ENCODE peak calls at places on chromosomes 5 and 9, in eight cellular contexts. One of them, this sample, is unnamed.

GRCh38 chr5:16866220-16866619 is 69.9 kb downstream of the MYO10 start:
- DNase-seq in PC-3: no peak
- DNase-seq in AG04450: no peak
- DNase-seq in adrenal gland: no peak
- DNase-seq in GM12865: no peak
- DNase-seq in kidney: no peak
- DNase-seq in choroid plexus epithelial cell: no peak
- DNase-seq in GM06990: no peak
- DNase-seq in this sample: no peak

GRCh38 chr9:128600111-128600510 is 47.7 kb downstream of the SPTAN1 start:
- DNase-seq in AG04450: no peak
- DNase-seq in choroid plexus epithelial cell: no peak
- DNase-seq in PC-3: no peak
- DNase-seq in GM12865: peak
- DNase-seq in GM06990: no peak
- DNase-seq in kidney: no peak
- DNase-seq in adrenal gland: no peak
- DNase-seq in this sample: no peak

GRCh38 chr5:27124590-27124989 is 86.2 kb upstream of the CDH9 start:
- DNase-seq in adrenal gland: no peak
- DNase-seq in kidney: no peak
- DNase-seq in choroid plexus epithelial cell: peak
- DNase-seq in GM12865: no peak
- DNase-seq in PC-3: peak
- DNase-seq in GM06990: no peak
- DNase-seq in AG04450: no peak
- DNase-seq in this sample: peak

GRCh38 chr5:111584651-111585050 is 72.3 kb upstream of the STARD4 start:
- DNase-seq in GM12865: no peak
- DNase-seq in adrenal gland: peak
- DNase-seq in AG04450: no peak
- DNase-seq in PC-3: peak
- DNase-seq in GM06990: no peak
- DNase-seq in choroid plexus epithelial cell: peak
- DNase-seq in kidney: no peak
- DNase-seq in this sample: peak

GRCh38 chr5:163033656-163034055 is 403.7 kb upstream of the CCNG1 start:
- DNase-seq in AG04450: no peak
- DNase-seq in GM06990: no peak
- DNase-seq in kidney: no peak
- DNase-seq in GM12865: no peak
- DNase-seq in adrenal gland: no peak
- DNase-seq in PC-3: no peak
- DNase-seq in choroid plexus epithelial cell: no peak
- DNase-seq in this sample: no peak

GRCh38 chr5:103505581-103506305 is 56.8 kb downstream of the NUDT12 start:
- DNase-seq in GM06990: no peak
- DNase-seq in GM12865: no peak
- DNase-seq in AG04450: peak
- DNase-seq in choroid plexus epithelial cell: peak
- DNase-seq in kidney: no peak
- DNase-seq in PC-3: peak
- DNase-seq in adrenal gland: peak
- DNase-seq in this sample: peak

GRCh38 chr5:169101966-169102365 is 199.0 kb downstream of the SLIT3 start:
- DNase-seq in choroid plexus epithelial cell: no peak
- DNase-seq in PC-3: no peak
- DNase-seq in kidney: no peak
- DNase-seq in GM06990: no peak
- DNase-seq in GM12865: no peak
- DNase-seq in AG04450: no peak
- DNase-seq in adrenal gland: no peak
- DNase-seq in this sample: no peak

GRCh38 chr5:132027027-132027426 is 15.6 kb upstream of the ACSL6 start:
- DNase-seq in adrenal gland: no peak
- DNase-seq in kidney: no peak
- DNase-seq in GM06990: no peak
- DNase-seq in PC-3: no peak
- DNase-seq in choroid plexus epithelial cell: no peak
- DNase-seq in AG04450: no peak
- DNase-seq in GM12865: no peak
- DNase-seq in this sample: no peak

GRCh38 chr5:172052454-172053236 is 46.2 kb upstream of the FBXW11 start:
- DNase-seq in GM12865: no peak
- DNase-seq in choroid plexus epithelial cell: peak
- DNase-seq in AG04450: peak
- DNase-seq in kidney: peak
- DNase-seq in PC-3: no peak
- DNase-seq in adrenal gland: peak
- DNase-seq in GM06990: no peak
- DNase-seq in this sample: no peak

DNA sequence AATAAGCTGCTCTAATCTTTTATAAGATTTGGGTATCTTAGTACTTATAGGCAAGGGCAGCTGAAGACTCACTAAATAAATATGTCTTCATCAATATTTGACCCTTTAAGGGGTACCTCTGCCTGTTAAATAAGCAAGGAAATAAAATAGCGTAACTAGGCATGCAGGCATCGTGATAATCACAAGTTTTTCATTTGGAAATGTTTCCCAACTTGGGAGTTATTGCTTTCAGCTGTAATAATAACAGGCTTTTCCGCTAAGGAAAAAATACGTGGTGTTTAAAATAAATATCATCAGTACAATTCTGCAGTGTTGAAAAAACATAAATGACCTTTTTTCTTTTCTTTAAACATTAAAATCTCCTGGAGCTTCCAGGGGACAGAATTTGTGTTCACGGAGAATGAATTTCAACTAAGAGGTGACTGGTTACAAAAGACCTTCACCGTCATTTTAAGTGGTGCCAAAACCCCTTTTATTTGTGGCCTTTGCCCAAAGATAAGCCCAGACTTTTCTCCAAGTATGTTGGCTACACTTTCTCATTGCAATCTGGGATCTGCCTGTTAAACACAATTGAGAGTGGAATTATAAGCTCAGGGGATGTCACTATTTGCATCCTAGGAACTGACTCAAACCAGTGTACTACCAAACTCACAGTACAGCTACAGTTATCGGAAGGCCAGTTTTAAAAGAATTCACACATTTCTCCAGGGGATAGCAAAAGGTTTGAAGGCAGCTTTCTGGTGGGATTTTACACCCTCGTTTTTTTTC is 218.6 kb downstream of the FBXL7 start:
- DNase-seq in kidney: no peak
- DNase-seq in PC-3: no peak
- DNase-seq in choroid plexus epithelial cell: no peak
- DNase-seq in adrenal gland: no peak
- DNase-seq in GM12865: no peak
- DNase-seq in AG04450: no peak
- DNase-seq in GM06990: no peak
- DNase-seq in this sample: no peak
- TF ChIP-seq CTCF in kidney: no peak
- TF ChIP-seq CTCF in PC-3: no peak
- TF ChIP-seq CTCF in choroid plexus epithelial cell: no peak
- TF ChIP-seq CTCF in adrenal gland: no peak
- TF ChIP-seq CTCF in GM12865: no peak
- TF ChIP-seq CTCF in AG04450: no peak
- TF ChIP-seq CTCF in GM06990: no peak
- TF ChIP-seq CTCF in this sample: no peak

GRCh38 chr5:135934939-135935338 is 19.8 kb downstream of the LECT2 start:
- DNase-seq in kidney: no peak
- DNase-seq in adrenal gland: no peak
- DNase-seq in PC-3: no peak
- DNase-seq in AG04450: peak
- DNase-seq in GM12865: no peak
- DNase-seq in choroid plexus epithelial cell: peak
- DNase-seq in GM06990: no peak
- DNase-seq in this sample: no peak

GRCh38 chr5:135930949-135931295 is 23.9 kb downstream of the LECT2 start:
- DNase-seq in PC-3: no peak
- DNase-seq in AG04450: no peak
- DNase-seq in choroid plexus epithelial cell: no peak
- DNase-seq in GM12865: no peak
- DNase-seq in kidney: no peak
- DNase-seq in adrenal gland: no peak
- DNase-seq in GM06990: no peak
- DNase-seq in this sample: no peak

GRCh38 chr5:135930029-135930948 is 24.5 kb downstream of the LECT2 start:
- DNase-seq in adrenal gland: no peak
- DNase-seq in PC-3: no peak
- DNase-seq in GM12865: no peak
- DNase-seq in choroid plexus epithelial cell: no peak
- DNase-seq in kidney: peak
- DNase-seq in AG04450: no peak
- DNase-seq in GM06990: peak
- DNase-seq in this sample: no peak
- TF ChIP-seq CTCF in adrenal gland: no peak
- TF ChIP-seq CTCF in PC-3: no peak
- TF ChIP-seq CTCF in GM12865: no peak
- TF ChIP-seq CTCF in choroid plexus epithelial cell: no peak
- TF ChIP-seq CTCF in kidney: no peak
- TF ChIP-seq CTCF in AG04450: peak
- TF ChIP-seq CTCF in GM06990: no peak
- TF ChIP-seq CTCF in this sample: no peak

DNA sequence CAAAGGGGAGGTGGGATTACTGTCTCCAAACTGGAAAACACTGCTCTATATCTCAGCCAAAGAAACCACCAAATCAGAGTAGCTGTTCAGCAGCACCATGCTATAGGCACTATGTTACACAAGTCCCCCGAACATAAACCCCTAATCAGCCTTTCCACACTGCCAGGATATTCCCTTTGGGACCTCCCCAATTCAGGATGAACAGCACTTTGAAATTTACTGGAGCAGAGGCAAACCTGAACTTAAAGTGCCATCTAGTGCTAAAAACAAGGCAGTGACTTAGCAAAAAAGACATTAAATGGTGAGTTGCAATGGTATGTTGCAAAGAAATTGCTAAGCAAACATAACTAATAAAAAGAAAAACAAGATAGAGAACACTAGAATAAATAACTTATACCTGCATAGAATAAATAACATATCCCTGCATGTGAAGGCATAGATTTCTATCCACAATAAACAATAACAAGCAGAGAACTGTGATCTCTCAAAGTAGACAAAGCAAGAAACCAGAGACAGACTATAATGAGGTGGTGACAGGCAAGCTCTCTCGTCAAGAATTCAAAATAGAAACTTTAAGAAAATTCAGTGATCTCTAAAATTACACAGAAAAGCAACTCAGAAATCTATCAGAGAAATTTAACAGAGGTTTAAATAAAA is 584.4 kb upstream of the ACO1 start:
- DNase-seq in kidney: no peak
- DNase-seq in GM06990: no peak
- DNase-seq in choroid plexus epithelial cell: peak
- DNase-seq in adrenal gland: no peak
- DNase-seq in GM12865: peak
- DNase-seq in PC-3: peak
- DNase-seq in AG04450: no peak
- DNase-seq in this sample: peak
- TF ChIP-seq CTCF in kidney: peak
- TF ChIP-seq CTCF in GM06990: peak
- TF ChIP-seq CTCF in choroid plexus epithelial cell: peak
- TF ChIP-seq CTCF in adrenal gland: peak
- TF ChIP-seq CTCF in GM12865: peak
- TF ChIP-seq CTCF in PC-3: peak
- TF ChIP-seq CTCF in AG04450: peak
- TF ChIP-seq CTCF in this sample: peak

DNA sequence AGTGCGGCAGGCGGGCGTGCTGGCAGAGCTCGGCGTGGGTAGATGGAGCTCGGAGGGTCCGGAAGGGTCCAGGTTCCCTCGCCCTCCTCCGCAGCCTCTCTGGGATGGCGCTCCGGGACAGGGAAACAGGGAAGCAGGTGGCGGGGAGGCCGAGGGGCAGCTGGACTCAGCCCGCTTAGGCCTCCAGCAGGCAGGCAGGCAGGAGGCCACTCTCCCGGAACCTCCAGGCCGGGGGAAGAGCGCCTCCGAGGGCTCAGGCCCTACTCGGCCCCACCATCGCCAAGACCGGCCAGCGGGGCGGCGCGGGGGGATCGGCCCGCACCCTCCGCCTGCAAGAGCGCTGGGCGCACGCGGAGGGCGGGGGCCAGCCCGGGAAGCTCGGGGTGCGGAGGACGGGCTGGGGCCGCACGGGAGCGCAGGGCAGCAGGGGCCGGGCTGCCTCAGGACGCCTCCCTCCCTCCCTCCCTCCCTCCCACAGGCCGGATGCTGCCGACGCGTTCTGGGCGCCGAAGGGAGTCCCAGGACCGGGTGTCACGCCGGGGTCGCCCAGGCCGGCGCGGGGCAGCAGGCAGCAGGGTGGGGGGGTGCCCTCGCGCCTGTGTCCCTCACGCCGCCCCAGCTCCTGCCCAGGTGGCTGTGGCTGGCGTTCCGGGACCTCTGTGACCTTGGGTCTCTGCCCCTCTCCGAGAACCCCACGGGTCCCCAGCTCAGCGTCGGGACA is 977 bp downstream of the MGAT4B start:
- DNase-seq in kidney: peak
- DNase-seq in GM06990: peak
- DNase-seq in PC-3: no peak
- DNase-seq in AG04450: no peak
- DNase-seq in adrenal gland: peak
- DNase-seq in GM12865: peak
- DNase-seq in choroid plexus epithelial cell: peak
- DNase-seq in this sample: no peak
- TF ChIP-seq CTCF in kidney: no peak
- TF ChIP-seq CTCF in GM06990: no peak
- TF ChIP-seq CTCF in PC-3: no peak
- TF ChIP-seq CTCF in AG04450: no peak
- TF ChIP-seq CTCF in adrenal gland: no peak
- TF ChIP-seq CTCF in GM12865: no peak
- TF ChIP-seq CTCF in choroid plexus epithelial cell: no peak
- TF ChIP-seq CTCF in this sample: no peak

GRCh38 chr9:92615790-92616189 is 54.1 kb downstream of the IPPK start:
- DNase-seq in adrenal gland: peak
- DNase-seq in PC-3: no peak
- DNase-seq in GM12865: no peak
- DNase-seq in GM06990: no peak
- DNase-seq in kidney: no peak
- DNase-seq in AG04450: no peak
- DNase-seq in choroid plexus epithelial cell: no peak
- DNase-seq in this sample: no peak
- TF ChIP-seq CTCF in adrenal gland: no peak
- TF ChIP-seq CTCF in PC-3: no peak
- TF ChIP-seq CTCF in GM12865: no peak
- TF ChIP-seq CTCF in GM06990: no peak
- TF ChIP-seq CTCF in kidney: no peak
- TF ChIP-seq CTCF in AG04450: no peak
- TF ChIP-seq CTCF in choroid plexus epithelial cell: no peak
- TF ChIP-seq CTCF in this sample: no peak

GRCh38 chr9:5612187-5612535 is 16.7 kb upstream of the RIC1 start:
- DNase-seq in adrenal gland: no peak
- DNase-seq in kidney: no peak
- DNase-seq in GM06990: no peak
- DNase-seq in AG04450: no peak
- DNase-seq in GM12865: no peak
- DNase-seq in PC-3: no peak
- DNase-seq in choroid plexus epithelial cell: no peak
- DNase-seq in this sample: no peak
- TF ChIP-seq CTCF in adrenal gland: no peak
- TF ChIP-seq CTCF in kidney: no peak
- TF ChIP-seq CTCF in GM06990: no peak
- TF ChIP-seq CTCF in AG04450: no peak
- TF ChIP-seq CTCF in GM12865: no peak
- TF ChIP-seq CTCF in PC-3: no peak
- TF ChIP-seq CTCF in choroid plexus epithelial cell: no peak
- TF ChIP-seq CTCF in this sample: no peak

GRCh38 chr9:31119882-31120481 is 1264.5 kb upstream of the ACO1 start:
- DNase-seq in choroid plexus epithelial cell: peak
- DNase-seq in GM06990: no peak
- DNase-seq in AG04450: no peak
- DNase-seq in GM12865: peak
- DNase-seq in kidney: no peak
- DNase-seq in adrenal gland: no peak
- DNase-seq in PC-3: peak
- DNase-seq in this sample: peak
- TF ChIP-seq CTCF in choroid plexus epithelial cell: peak
- TF ChIP-seq CTCF in GM06990: peak
- TF ChIP-seq CTCF in AG04450: peak
- TF ChIP-seq CTCF in GM12865: peak
- TF ChIP-seq CTCF in kidney: peak
- TF ChIP-seq CTCF in adrenal gland: peak
- TF ChIP-seq CTCF in PC-3: peak
- TF ChIP-seq CTCF in this sample: peak